ENCODE peak calls at places on chromosomes 12 and 14, in four cellular contexts. One of them, this sample, is unnamed.

GRCh38 chr14:61608245-61609142 is 86.8 kb upstream of the HIF1A start:
- DNase-seq in PC-3: peak; percentile 41
- DNase-seq in RWPE2: no peak
- DNase-seq in GM06990: no peak
- DNase-seq in this sample: peak; percentile 71

GRCh38 chr12:7907009-7907408 is 29.0 kb downstream of the SLC2A3 start:
- DNase-seq in RWPE2: no peak
- DNase-seq in PC-3: peak; percentile 64
- DNase-seq in GM06990: no peak
- DNase-seq in this sample: peak; percentile 97

GRCh38 chr12:104094284-104094683 is 30.0 kb downstream of the HCFC2 start:
- DNase-seq in GM06990: no peak
- DNase-seq in PC-3: no peak
- DNase-seq in RWPE2: no peak
- DNase-seq in this sample: no peak

GRCh38 chr12:54008260-54008552 is 579 bp upstream of the HOXC8 start:
- DNase-seq in RWPE2: no peak
- DNase-seq in GM06990: no peak
- DNase-seq in PC-3: no peak
- DNase-seq in this sample: no peak

GRCh38 chr14:94426526-94426925 is 26.1 kb downstream of the SERPINA11 start:
- DNase-seq in GM06990: no peak
- DNase-seq in RWPE2: no peak
- DNase-seq in PC-3: no peak
- DNase-seq in this sample: no peak

GRCh38 chr12:25421651-25422150 is 131.4 kb downstream of the LMNTD1 start:
- DNase-seq in RWPE2: no peak
- DNase-seq in PC-3: peak; percentile 26
- DNase-seq in GM06990: no peak
- DNase-seq in this sample: no peak

GRCh38 chr14:39666386-39666785 is 234.2 kb upstream of the FBXO33 start:
- DNase-seq in RWPE2: no peak
- DNase-seq in GM06990: no peak
- DNase-seq in PC-3: no peak
- DNase-seq in this sample: no peak

GRCh38 chr14:85701116-85701515 is 171.2 kb downstream of the FLRT2 start:
- DNase-seq in RWPE2: no peak
- DNase-seq in PC-3: no peak
- DNase-seq in GM06990: no peak
- DNase-seq in this sample: no peak

GRCh38 chr12:43315961-43316360 is 236.0 kb downstream of the ADAMTS20 start:
- DNase-seq in PC-3: no peak
- DNase-seq in GM06990: no peak
- DNase-seq in RWPE2: no peak
- DNase-seq in this sample: no peak

GRCh38 chr12:43282106-43282505 is 269.9 kb downstream of the ADAMTS20 start:
- DNase-seq in GM06990: no peak
- DNase-seq in PC-3: peak; percentile 58
- DNase-seq in RWPE2: no peak
- DNase-seq in this sample: no peak

GRCh38 chr14:97709552-97709951 is 912.4 kb downstream of the VRK1 start:
- DNase-seq in PC-3: no peak
- DNase-seq in RWPE2: no peak
- DNase-seq in GM06990: no peak
- DNase-seq in this sample: no peak

GRCh38 chr12:71967176-71967575 is 28.5 kb downstream of the TPH2 start:
- DNase-seq in PC-3: no peak
- DNase-seq in RWPE2: no peak
- DNase-seq in GM06990: no peak
- DNase-seq in this sample: no peak

GRCh38 chr12:7150841-7151240 is 20.7 kb downstream of the CLSTN3 start:
- DNase-seq in PC-3: no peak
- DNase-seq in RWPE2: no peak
- DNase-seq in GM06990: no peak
- DNase-seq in this sample: no peak

GRCh38 chr12:16726879-16727278 is 120.9 kb upstream of the LMO3 start:
- DNase-seq in GM06990: no peak
- DNase-seq in PC-3: no peak
- DNase-seq in RWPE2: no peak
- DNase-seq in this sample: no peak

GRCh38 chr14:28652782-28653181 is 113.8 kb upstream of the FOXG1 start:
- DNase-seq in GM06990: no peak
- DNase-seq in PC-3: peak; percentile 96
- DNase-seq in RWPE2: no peak
- DNase-seq in this sample: no peak

GRCh38 chr12:93982847-93983315 is 165.5 kb upstream of the PLXNC1 start:
- DNase-seq in GM06990: no peak
- DNase-seq in RWPE2: no peak
- DNase-seq in PC-3: peak; percentile 79
- DNase-seq in this sample: no peak

GRCh38 chr14:36805116-36805515 is 143.5 kb downstream of the PAX9 start:
- DNase-seq in PC-3: no peak
- DNase-seq in RWPE2: no peak
- DNase-seq in GM06990: no peak
- DNase-seq in this sample: no peak

GRCh38 chr12:19938031-19938430 is 430.3 kb upstream of the PDE3A start:
- DNase-seq in GM06990: no peak
- DNase-seq in RWPE2: no peak
- DNase-seq in PC-3: no peak
- DNase-seq in this sample: no peak

GRCh38 chr12:52741378-52742195 is 35.6 kb downstream of the KRT76 start:
- DNase-seq in PC-3: peak; percentile 83
- DNase-seq in RWPE2: no peak
- DNase-seq in GM06990: no peak
- DNase-seq in this sample: peak; percentile 24

GRCh38 chr14:68547305-68548193 is 245.3 kb downstream of the ZFP36L1 start:
- DNase-seq in PC-3: peak; percentile 97
- DNase-seq in RWPE2: peak; percentile 93
- DNase-seq in GM06990: no peak
- DNase-seq in this sample: no peak

GRCh38 chr14:85532981-85533820 is 3.3 kb downstream of the FLRT2 start:
- DNase-seq in PC-3: peak; percentile 7
- DNase-seq in RWPE2: peak; percentile 76
- DNase-seq in GM06990: no peak
- DNase-seq in this sample: no peak

GRCh38 chr14:22630486-22630885 is 13.7 kb downstream of the OR6J1 start:
- DNase-seq in GM06990: no peak
- DNase-seq in PC-3: no peak
- DNase-seq in RWPE2: no peak
- DNase-seq in this sample: no peak

GRCh38 chr12:113591480-113591971 is 119.9 kb upstream of the LHX5 start:
- DNase-seq in PC-3: peak; percentile 64
- DNase-seq in RWPE2: no peak
- DNase-seq in GM06990: peak; percentile 28
- DNase-seq in this sample: no peak

GRCh38 chr12:77070382-77071294 is 5.3 kb upstream of the E2F7 start:
- DNase-seq in RWPE2: no peak
- DNase-seq in GM06990: no peak
- DNase-seq in PC-3: no peak
- DNase-seq in this sample: no peak

GRCh38 chr12:24561411-24561871 is 387.5 kb downstream of the BCAT1 start:
- DNase-seq in GM06990: no peak
- DNase-seq in RWPE2: no peak
- DNase-seq in PC-3: no peak
- DNase-seq in this sample: no peak

GRCh38 chr12:49524660-49525324 is 14.0 kb upstream of the KCNH3 start:
- DNase-seq in RWPE2: no peak
- DNase-seq in GM06990: no peak
- DNase-seq in PC-3: peak; percentile 35
- DNase-seq in this sample: no peak

GRCh38 chr12:58640314-58640713 is 280.0 kb downstream of the LRIG3 start:
- DNase-seq in GM06990: no peak
- DNase-seq in PC-3: peak; percentile 21
- DNase-seq in RWPE2: no peak
- DNase-seq in this sample: no peak

GRCh38 chr12:31951939-31952338 is 7.3 kb upstream of the RESF1 start:
- DNase-seq in RWPE2: no peak
- DNase-seq in PC-3: no peak
- DNase-seq in GM06990: no peak
- DNase-seq in this sample: no peak

GRCh38 chr12:5511644-5512584 is 80.0 kb downstream of the NTF3 start:
- DNase-seq in GM06990: peak; percentile 12
- DNase-seq in PC-3: peak; percentile 6
- DNase-seq in RWPE2: no peak
- DNase-seq in this sample: no peak

GRCh38 chr12:76020281-76020680 is 11.3 kb downstream of the PHLDA1 start:
- DNase-seq in PC-3: peak; percentile 96
- DNase-seq in GM06990: no peak
- DNase-seq in RWPE2: peak; percentile 77
- DNase-seq in this sample: no peak

GRCh38 chr12:53101266-53101665 is 2.0 kb upstream of the SOAT2 start:
- DNase-seq in RWPE2: no peak
- DNase-seq in PC-3: no peak
- DNase-seq in GM06990: no peak
- DNase-seq in this sample: no peak

GRCh38 chr14:101239065-101239464 is 322.2 kb upstream of the DIO3 start:
- DNase-seq in PC-3: no peak
- DNase-seq in GM06990: no peak
- DNase-seq in RWPE2: no peak
- DNase-seq in this sample: peak; percentile 54

GRCh38 chr14:52061380-52061779 is 7.5 kb downstream of the NID2 start:
- DNase-seq in GM06990: no peak
- DNase-seq in PC-3: no peak
- DNase-seq in RWPE2: no peak
- DNase-seq in this sample: no peak

DNA sequence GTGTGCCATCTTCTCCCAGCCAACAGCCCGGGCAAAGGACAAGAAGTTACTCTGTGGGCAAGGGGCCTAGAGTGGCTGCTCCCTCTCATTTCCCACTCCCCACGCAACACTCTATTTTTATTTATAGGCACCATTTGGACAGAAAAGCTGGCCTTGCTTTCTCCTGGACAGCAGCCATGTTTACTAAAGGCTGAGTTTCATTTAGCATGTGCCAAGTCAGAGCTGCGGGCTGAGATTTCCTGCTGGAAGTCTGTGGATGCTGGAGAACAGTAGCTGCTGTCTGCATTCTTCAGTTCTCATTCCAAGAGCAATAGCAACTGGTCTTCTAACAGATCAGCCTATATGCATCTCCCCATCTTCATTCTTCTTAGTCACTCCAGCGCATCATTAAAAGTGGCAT is 8.3 kb downstream of the COL2A1 start:
- DNase-seq in RWPE2: no peak
- DNase-seq in GM06990: no peak
- DNase-seq in PC-3: peak; percentile 60
- DNase-seq in this sample: no peak
- H3K36me3 ChIP-seq in RWPE2: no peaks in the 10 kb centered on the region
- H3K36me3 ChIP-seq in GM06990: no peaks in the 10 kb centered on the region
- H3K36me3 ChIP-seq in PC-3: no peaks in the 10 kb centered on the region
- H3K36me3 ChIP-seq in this sample: no peaks in the 10 kb centered on the region

GRCh38 chr12:101939856-101940265 is 62.5 kb downstream of the DRAM1 start:
- DNase-seq in GM06990: no peak
- DNase-seq in PC-3: peak; percentile 77
- DNase-seq in RWPE2: no peak
- DNase-seq in this sample: peak; percentile 60

GRCh38 chr12:101941306-101942000 is 64.1 kb downstream of the DRAM1 start:
- DNase-seq in PC-3: no peak
- DNase-seq in RWPE2: no peak
- DNase-seq in GM06990: peak; percentile 43
- DNase-seq in this sample: no peak

GRCh38 chr12:101939306-101939705 is 61.9 kb downstream of the DRAM1 start:
- DNase-seq in GM06990: no peak
- DNase-seq in PC-3: no peak
- DNase-seq in RWPE2: no peak
- DNase-seq in this sample: no peak

GRCh38 chr12:101942206-101942605 is 64.8 kb downstream of the DRAM1 start:
- DNase-seq in RWPE2: no peak
- DNase-seq in GM06990: no peak
- DNase-seq in PC-3: no peak
- DNase-seq in this sample: no peak

GRCh38 chr12:101940400-101940950 is 63.1 kb downstream of the DRAM1 start:
- DNase-seq in GM06990: no peak
- DNase-seq in RWPE2: no peak
- DNase-seq in PC-3: no peak
- DNase-seq in this sample: no peak
- H3K36me3 ChIP-seq in GM06990: peaks cover 14% of the 10 kb centered on the region
- H3K36me3 ChIP-seq in RWPE2: no peaks in the 10 kb centered on the region
- H3K36me3 ChIP-seq in PC-3: no peaks in the 10 kb centered on the region
- H3K36me3 ChIP-seq in this sample: no peaks in the 10 kb centered on the region

DNA sequence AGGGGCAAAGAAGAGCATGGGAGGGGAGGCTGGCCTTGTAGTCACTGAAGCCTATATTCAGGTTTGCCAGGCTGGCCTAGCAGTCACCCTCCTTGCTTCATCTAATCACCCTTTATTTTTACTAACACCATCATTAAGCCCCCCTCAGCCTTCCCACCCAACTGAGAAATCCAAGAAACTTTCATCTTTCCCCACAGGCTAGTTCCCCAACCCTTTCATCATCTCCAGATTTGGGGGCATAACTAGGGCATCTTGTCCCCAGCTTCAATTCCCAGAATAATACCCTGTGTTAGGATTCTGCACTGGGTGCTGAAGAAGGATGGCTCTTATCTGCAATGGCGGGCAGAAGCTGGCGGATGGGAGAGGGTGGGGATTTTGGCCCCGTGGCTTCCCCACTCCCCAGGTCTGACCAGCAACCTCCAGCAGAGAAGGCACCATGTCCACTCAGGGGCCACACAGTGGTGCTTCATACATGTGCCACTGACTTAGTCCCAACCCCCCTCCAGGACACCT is 6.9 kb downstream of the PCK2 start:
- DNase-seq in GM06990: no peak
- DNase-seq in PC-3: no peak
- DNase-seq in RWPE2: no peak
- DNase-seq in this sample: no peak
- H3K36me3 ChIP-seq in GM06990: peaks cover 41% of the 10 kb centered on the region
- H3K36me3 ChIP-seq in PC-3: no peaks in the 10 kb centered on the region
- H3K36me3 ChIP-seq in RWPE2: peaks cover 75% of the 10 kb centered on the region
- H3K36me3 ChIP-seq in this sample: peaks cover 47% of the 10 kb centered on the region

GRCh38 chr14:54784657-54785056 is 118.0 kb downstream of the GCH1 start:
- DNase-seq in GM06990: no peak
- DNase-seq in PC-3: no peak
- DNase-seq in RWPE2: no peak
- DNase-seq in this sample: no peak
- H3K36me3 ChIP-seq in GM06990: no peaks in the 10 kb centered on the region
- H3K36me3 ChIP-seq in PC-3: peaks cover 18% of the 10 kb centered on the region
- H3K36me3 ChIP-seq in RWPE2: peaks cover 79% of the 10 kb centered on the region
- H3K36me3 ChIP-seq in this sample: peaks cover 97% of the 10 kb centered on the region

GRCh38 chr14:105376521-105377440 is 21.6 kb upstream of the TEX22 start:
- DNase-seq in RWPE2: no peak
- DNase-seq in GM06990: no peak
- DNase-seq in PC-3: no peak
- DNase-seq in this sample: no peak
- H3K36me3 ChIP-seq in RWPE2: no peaks in the 10 kb centered on the region
- H3K36me3 ChIP-seq in GM06990: no peaks in the 10 kb centered on the region
- H3K36me3 ChIP-seq in PC-3: no peaks in the 10 kb centered on the region
- H3K36me3 ChIP-seq in this sample: no peaks in the 10 kb centered on the region

GRCh38 chr12:21945002-21945401 is 3.8 kb upstream of the ABCC9 start:
- DNase-seq in GM06990: no peak
- DNase-seq in RWPE2: no peak
- DNase-seq in PC-3: no peak
- DNase-seq in this sample: no peak
- H3K36me3 ChIP-seq in GM06990: no peaks in the 10 kb centered on the region
- H3K36me3 ChIP-seq in RWPE2: no peaks in the 10 kb centered on the region
- H3K36me3 ChIP-seq in PC-3: no peaks in the 10 kb centered on the region
- H3K36me3 ChIP-seq in this sample: no peaks in the 10 kb centered on the region

GRCh38 chr12:70240677-70241076 is 2.6 kb upstream of the CNOT2 start:
- DNase-seq in PC-3: no peak
- DNase-seq in GM06990: no peak
- DNase-seq in RWPE2: no peak
- DNase-seq in this sample: no peak
- H3K36me3 ChIP-seq in PC-3: peaks cover 5% of the 10 kb centered on the region
- H3K36me3 ChIP-seq in GM06990: peaks cover 2% of the 10 kb centered on the region
- H3K36me3 ChIP-seq in RWPE2: peaks cover 45% of the 10 kb centered on the region
- H3K36me3 ChIP-seq in this sample: no peaks in the 10 kb centered on the region

GRCh38 chr14:93263416-93263815 is 56.4 kb downstream of the UBR7 start:
- DNase-seq in GM06990: no peak
- DNase-seq in RWPE2: no peak
- DNase-seq in PC-3: peak; percentile 41
- DNase-seq in this sample: no peak
- H3K36me3 ChIP-seq in GM06990: peaks cover 2% of the 10 kb centered on the region
- H3K36me3 ChIP-seq in RWPE2: peaks cover 37% of the 10 kb centered on the region
- H3K36me3 ChIP-seq in PC-3: peaks cover 22% of the 10 kb centered on the region
- H3K36me3 ChIP-seq in this sample: peaks cover 25% of the 10 kb centered on the region